ENCODE peak calls at places on chromosomes 13 and 19, in four cellular contexts. One of them, this sample, is unnamed. For H3K4me1, the result is how much of the 10 kb centered on the place peaks cover.

GRCh38 chr13:47237571-47237970 is 340.7 kb upstream of the HTR2A start:
- DNase-seq in tibial artery: no peak
- DNase-seq in endothelial cell of umbilical vein: no peak
- DNase-seq in K562: no peak
- DNase-seq in this sample: no peak

GRCh38 chr13:111184685-111185401 is 69.7 kb downstream of the ARHGEF7 start:
- DNase-seq in K562: no peak
- DNase-seq in endothelial cell of umbilical vein: no peak
- DNase-seq in tibial artery: peak
- DNase-seq in this sample: no peak

GRCh38 chr19:5035105-5035761 is 66.3 kb downstream of the KDM4B start:
- DNase-seq in tibial artery: no peak
- DNase-seq in K562: no peak
- DNase-seq in endothelial cell of umbilical vein: no peak
- DNase-seq in this sample: peak

GRCh38 chr19:51296331-51297093 is 14.9 kb upstream of the IGLON5 start:
- DNase-seq in K562: peak
- DNase-seq in tibial artery: no peak
- DNase-seq in endothelial cell of umbilical vein: no peak
- DNase-seq in this sample: no peak

GRCh38 chr13:49681837-49682236 is 9.4 kb downstream of the EBPL start:
- DNase-seq in K562: no peak
- DNase-seq in tibial artery: no peak
- DNase-seq in endothelial cell of umbilical vein: no peak
- DNase-seq in this sample: no peak

GRCh38 chr13:73967397-73968165 is 166.6 kb downstream of the KLF12 start:
- DNase-seq in K562: no peak
- DNase-seq in tibial artery: no peak
- DNase-seq in endothelial cell of umbilical vein: no peak
- DNase-seq in this sample: no peak

GRCh38 chr19:11617207-11618062 is 20.2 kb downstream of the ZNF627 start:
- DNase-seq in K562: no peak
- DNase-seq in endothelial cell of umbilical vein: no peak
- DNase-seq in tibial artery: no peak
- DNase-seq in this sample: no peak

GRCh38 chr19:44112802-44113137 is 429 bp upstream of the ZNF225 start:
- DNase-seq in K562: no peak
- DNase-seq in endothelial cell of umbilical vein: no peak
- DNase-seq in tibial artery: no peak
- DNase-seq in this sample: no peak

GRCh38 chr13:69458013-69458412 is 649.6 kb upstream of the ATXN8OS start:
- DNase-seq in endothelial cell of umbilical vein: no peak
- DNase-seq in tibial artery: no peak
- DNase-seq in K562: no peak
- DNase-seq in this sample: no peak

GRCh38 chr19:32168606-32169005 is 176.8 kb upstream of the ZNF507 start:
- DNase-seq in endothelial cell of umbilical vein: no peak
- DNase-seq in tibial artery: no peak
- DNase-seq in K562: no peak
- DNase-seq in this sample: no peak

GRCh38 chr13:94065741-94066140 is 413.7 kb downstream of the DCT start:
- DNase-seq in K562: no peak
- DNase-seq in endothelial cell of umbilical vein: no peak
- DNase-seq in tibial artery: no peak
- DNase-seq in this sample: no peak

GRCh38 chr13:25898991-25899390 is 152.8 kb downstream of the SHISA2 start:
- DNase-seq in endothelial cell of umbilical vein: no peak
- DNase-seq in tibial artery: no peak
- DNase-seq in K562: no peak
- DNase-seq in this sample: no peak

GRCh38 chr19:49847731-49848696 is 2.9 kb upstream of the PTOV1 start:
- DNase-seq in endothelial cell of umbilical vein: no peak
- DNase-seq in tibial artery: no peak
- DNase-seq in K562: peak
- DNase-seq in this sample: no peak

GRCh38 chr13:80249906-80250513 is 90.9 kb downstream of the SPRY2 start:
- DNase-seq in tibial artery: no peak
- DNase-seq in endothelial cell of umbilical vein: peak
- DNase-seq in K562: no peak
- DNase-seq in this sample: no peak

GRCh38 chr19:6039541-6040225 is 61.7 kb upstream of the RANBP3 start:
- DNase-seq in tibial artery: peak
- DNase-seq in K562: no peak
- DNase-seq in endothelial cell of umbilical vein: no peak
- DNase-seq in this sample: no peak

GRCh38 chr19:36028313-36029041 is 4.2 kb downstream of the CLIP3 start:
- DNase-seq in tibial artery: no peak
- DNase-seq in endothelial cell of umbilical vein: no peak
- DNase-seq in K562: no peak
- DNase-seq in this sample: no peak

GRCh38 chr13:109720758-109721184 is 65.6 kb downstream of the IRS2 start:
- DNase-seq in K562: no peak
- DNase-seq in endothelial cell of umbilical vein: no peak
- DNase-seq in tibial artery: no peak
- DNase-seq in this sample: no peak

GRCh38 chr19:48480476-48481190 is 11.5 kb downstream of the CYTH2 start:
- DNase-seq in tibial artery: no peak
- DNase-seq in endothelial cell of umbilical vein: peak
- DNase-seq in K562: no peak
- DNase-seq in this sample: no peak

GRCh38 chr13:111949311-111949710 is 117.6 kb upstream of the SOX1 start:
- DNase-seq in K562: no peak
- DNase-seq in endothelial cell of umbilical vein: no peak
- DNase-seq in tibial artery: no peak
- DNase-seq in this sample: no peak

GRCh38 chr13:41552031-41552430 is 94.7 kb downstream of the RGCC start:
- DNase-seq in endothelial cell of umbilical vein: no peak
- DNase-seq in tibial artery: no peak
- DNase-seq in K562: no peak
- DNase-seq in this sample: no peak

GRCh38 chr13:91313103-91313502 is 34.4 kb upstream of the MIR17HG start:
- DNase-seq in K562: peak
- DNase-seq in endothelial cell of umbilical vein: peak
- DNase-seq in tibial artery: no peak
- DNase-seq in this sample: no peak

GRCh38 chr13:46124967-46125933 is 20.4 kb upstream of the CPB2 start:
- DNase-seq in tibial artery: no peak
- DNase-seq in endothelial cell of umbilical vein: peak
- DNase-seq in K562: peak
- DNase-seq in this sample: no peak

GRCh38 chr19:8640402-8641004 is 10.1 kb downstream of the NFILZ start:
- DNase-seq in endothelial cell of umbilical vein: no peak
- DNase-seq in K562: no peak
- DNase-seq in tibial artery: peak
- DNase-seq in this sample: peak

DNA sequence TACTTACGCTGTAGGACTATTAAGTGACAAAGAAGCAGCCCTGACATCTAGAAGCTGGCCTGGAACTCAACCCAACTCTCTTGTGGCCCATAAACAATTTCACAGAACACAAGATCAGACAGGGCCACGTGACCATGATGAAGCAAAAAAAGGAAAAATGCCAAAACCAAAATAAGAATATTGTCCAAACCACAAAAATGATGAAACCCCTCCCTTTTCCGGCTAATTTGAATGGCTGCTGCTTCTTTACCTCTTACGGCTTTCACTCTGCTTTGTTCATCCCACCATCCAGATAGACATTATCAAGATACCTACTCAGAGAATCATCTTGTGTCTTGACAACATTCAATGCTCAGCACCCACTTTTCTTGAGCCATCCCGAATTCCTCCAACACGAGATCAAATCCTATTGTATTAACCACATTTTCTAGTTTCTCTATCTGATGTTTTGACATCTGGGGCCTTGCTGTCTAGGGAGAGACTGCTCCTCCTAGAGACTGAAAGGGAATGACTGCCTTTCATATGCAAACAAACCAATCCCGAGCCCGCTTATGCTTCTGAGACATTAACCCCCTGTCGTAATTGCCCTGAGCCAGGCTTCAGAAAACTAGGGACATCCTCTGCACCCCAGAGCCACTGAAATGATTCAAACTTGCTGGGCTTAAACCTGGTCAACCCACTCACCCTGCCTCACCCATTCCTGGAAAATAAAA is 186.3 kb downstream of the TDRD3 start:
- DNase-seq in endothelial cell of umbilical vein: no peak
- DNase-seq in tibial artery: no peak
- DNase-seq in K562: no peak
- DNase-seq in this sample: no peak
- TF ChIP-seq CTCF in endothelial cell of umbilical vein: no peak
- TF ChIP-seq CTCF in tibial artery: no peak
- TF ChIP-seq CTCF in K562: no peak
- TF ChIP-seq CTCF in this sample: no peak

GRCh38 chr13:27375686-27376326 is 48.6 kb upstream of the GTF3A start:
- DNase-seq in endothelial cell of umbilical vein: peak
- DNase-seq in tibial artery: peak
- DNase-seq in K562: peak
- DNase-seq in this sample: peak
- H3K27ac ChIP-seq in endothelial cell of umbilical vein: no peak
- H3K27ac ChIP-seq in tibial artery: no peak
- H3K27ac ChIP-seq in K562: no peak
- H3K27ac ChIP-seq in this sample: no peak

GRCh38 chr19:16336571-16336970 is 11.9 kb downstream of the KLF2 start:
- DNase-seq in K562: no peak
- DNase-seq in tibial artery: no peak
- DNase-seq in endothelial cell of umbilical vein: no peak
- DNase-seq in this sample: no peak

GRCh38 chr19:16334421-16334820 is 9.8 kb downstream of the KLF2 start:
- DNase-seq in tibial artery: no peak
- DNase-seq in K562: no peak
- DNase-seq in endothelial cell of umbilical vein: peak
- DNase-seq in this sample: no peak

GRCh38 chr19:16337809-16338469 is 13.3 kb downstream of the KLF2 start:
- DNase-seq in endothelial cell of umbilical vein: no peak
- DNase-seq in tibial artery: no peak
- DNase-seq in K562: no peak
- DNase-seq in this sample: no peak

GRCh38 chr19:16332991-16333624 is 8.5 kb downstream of the KLF2 start:
- DNase-seq in endothelial cell of umbilical vein: no peak
- DNase-seq in tibial artery: no peak
- DNase-seq in K562: no peak
- DNase-seq in this sample: no peak

DNA sequence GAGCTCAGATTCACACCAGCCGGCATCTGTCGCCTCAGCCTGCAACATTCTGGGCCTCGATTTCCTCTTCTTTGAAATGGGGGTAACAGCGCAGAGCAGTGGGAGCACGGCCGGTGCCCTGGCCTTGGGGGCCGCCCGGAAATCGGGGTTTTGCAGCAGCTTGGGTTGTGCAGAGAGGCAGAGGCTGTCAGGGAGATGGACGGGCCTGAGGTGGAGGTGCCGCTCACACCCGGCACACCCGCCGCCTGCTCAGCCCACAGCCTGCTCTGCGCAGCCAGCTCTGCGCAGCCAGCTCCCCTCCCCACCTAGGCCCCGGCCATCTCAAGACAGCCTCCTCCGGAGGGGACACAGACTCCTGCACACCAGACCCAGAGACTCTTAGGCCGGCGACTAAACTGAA is 10.6 kb downstream of the KLF2 start:
- DNase-seq in K562: no peak
- DNase-seq in endothelial cell of umbilical vein: no peak
- DNase-seq in tibial artery: no peak
- DNase-seq in this sample: no peak
- H3K4me1 ChIP-seq in K562: under half
- H3K4me1 ChIP-seq in endothelial cell of umbilical vein: under half
- H3K4me1 ChIP-seq in tibial artery: under half
- H3K4me1 ChIP-seq in this sample: under half

GRCh38 chr19:34676697-34677385 is at the start of gene SCGB2B2:
- DNase-seq in tibial artery: no peak
- DNase-seq in endothelial cell of umbilical vein: no peak
- DNase-seq in K562: no peak
- DNase-seq in this sample: no peak
- TF ChIP-seq CTCF in tibial artery: no peak
- TF ChIP-seq CTCF in endothelial cell of umbilical vein: peak
- TF ChIP-seq CTCF in K562: no peak
- TF ChIP-seq CTCF in this sample: peak

DNA sequence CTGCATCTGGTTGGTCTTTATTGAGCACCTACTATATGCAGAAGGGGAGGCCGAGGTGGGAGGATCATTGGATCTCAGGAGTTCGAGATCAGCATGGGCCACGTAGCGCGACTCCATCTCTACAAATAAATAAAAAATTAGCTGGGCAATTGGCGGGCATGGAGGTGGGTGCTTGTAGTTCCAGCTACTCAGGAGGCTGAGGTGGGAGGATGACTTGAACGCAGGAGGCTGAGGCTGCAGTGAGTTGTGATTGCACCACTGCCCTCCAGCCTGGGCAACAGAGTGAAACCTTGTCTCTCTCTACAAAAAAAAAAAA is 3.8 kb downstream of the CFD start:
- DNase-seq in K562: no peak
- DNase-seq in endothelial cell of umbilical vein: no peak
- DNase-seq in tibial artery: no peak
- DNase-seq in this sample: no peak
- H3K27ac ChIP-seq in K562: peak
- H3K27ac ChIP-seq in endothelial cell of umbilical vein: no peak
- H3K27ac ChIP-seq in tibial artery: no peak
- H3K27ac ChIP-seq in this sample: no peak

GRCh38 chr13:71499235-71499634 is 367.8 kb downstream of the DACH1 start:
- DNase-seq in K562: no peak
- DNase-seq in tibial artery: no peak
- DNase-seq in endothelial cell of umbilical vein: peak
- DNase-seq in this sample: no peak

GRCh38 chr13:71499944-71500514 is 367.0 kb downstream of the DACH1 start:
- DNase-seq in tibial artery: no peak
- DNase-seq in K562: no peak
- DNase-seq in endothelial cell of umbilical vein: peak
- DNase-seq in this sample: no peak
- H3K4me1 ChIP-seq in tibial artery: under half
- H3K4me1 ChIP-seq in K562: under half
- H3K4me1 ChIP-seq in endothelial cell of umbilical vein: under half
- H3K4me1 ChIP-seq in this sample: under half

GRCh38 chr13:101942535-101943157 is 459.2 kb downstream of the FGF14 start:
- DNase-seq in K562: no peak
- DNase-seq in tibial artery: no peak
- DNase-seq in endothelial cell of umbilical vein: no peak
- DNase-seq in this sample: no peak
- TF ChIP-seq CTCF in K562: no peak
- TF ChIP-seq CTCF in tibial artery: no peak
- TF ChIP-seq CTCF in endothelial cell of umbilical vein: no peak
- TF ChIP-seq CTCF in this sample: peak

DNA sequence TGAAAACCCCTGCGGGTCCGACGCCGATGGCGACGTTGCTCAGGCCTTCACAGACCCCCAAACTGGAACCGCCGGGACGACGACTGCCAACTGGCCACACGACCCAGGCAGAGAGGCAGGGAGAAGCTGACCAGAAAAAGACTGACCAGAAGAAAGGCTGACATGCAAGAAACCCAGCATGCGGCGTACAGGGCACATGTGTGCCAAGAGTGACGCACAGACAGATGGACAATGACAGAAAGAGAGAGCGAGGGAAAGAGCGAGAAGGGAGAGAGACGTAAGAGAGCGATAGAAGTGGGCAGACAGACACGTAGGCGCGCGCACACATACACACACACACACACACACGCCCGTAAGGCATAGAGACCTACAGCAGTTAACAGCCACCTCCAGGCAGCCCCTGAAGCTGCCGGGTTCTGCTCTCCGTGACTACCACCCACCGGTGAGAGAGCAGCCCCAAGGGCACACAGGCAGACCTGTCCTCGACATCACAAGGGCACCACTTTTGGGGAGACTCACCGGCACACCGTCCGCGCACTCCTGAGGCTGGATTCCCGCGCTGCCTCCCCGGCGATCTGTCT is 67.2 kb upstream of the ZNF527 start:
- DNase-seq in K562: no peak
- DNase-seq in endothelial cell of umbilical vein: no peak
- DNase-seq in tibial artery: no peak
- DNase-seq in this sample: no peak
- H3K27ac ChIP-seq in K562: no peak
- H3K27ac ChIP-seq in endothelial cell of umbilical vein: no peak
- H3K27ac ChIP-seq in tibial artery: no peak
- H3K27ac ChIP-seq in this sample: no peak